ENCODE peak calls at places on chromosomes 1 and 21, in ten cellular contexts. B, P, Y, V, Z, T, I, G, N and F are unnamed samples.

GRCh38 chr1:38814984-38815464 is 44.5 kb downstream of the RRAGC start:
- DNase-seq in B (no peak), P (no peak), Y (no peak), V (no peak), Z (no peak), T (no peak), I (no peak), G (no peak), N (no peak), F (no peak)

GRCh38 chr21:42423197-42423675 is 19.5 kb downstream of the UBASH3A start:
- DNase-seq in B (no peak), P (no peak), Y (no peak), V (no peak), Z (no peak), T (no peak), I (no peak), G (no peak), N (peak), F (peak)

GRCh38 chr21:26683996-26684395 is 110.9 kb upstream of the CYYR1 start:
- DNase-seq in B (no peak), P (no peak), Y (no peak), V (no peak), Z (no peak), T (peak), I (no peak), G (no peak), N (no peak), F (no peak)

GRCh38 chr1:17919525-17920439 is 164.6 kb downstream of the ACTL8 start:
- DNase-seq in B (no peak), P (no peak), Y (peak), V (no peak), Z (no peak), T (peak), I (peak), G (no peak), N (peak), F (peak)

GRCh38 chr1:240831191-240831631 is 219.3 kb upstream of the GREM2 start:
- DNase-seq in B (no peak), P (no peak), Y (peak), V (no peak), Z (no peak), T (peak), I (peak), G (no peak), N (no peak), F (no peak)

GRCh38 chr21:44537930-44538911 is 1.8 kb downstream of the KRTAP10-1 start:
- DNase-seq in B (no peak), P (no peak), Y (no peak), V (no peak), Z (no peak), T (no peak), I (no peak), G (no peak), N (no peak), F (no peak)

GRCh38 chr1:2523191-2523890 is 3.1 kb downstream of the PANK4 start:
- DNase-seq in B (no peak), P (no peak), Y (no peak), V (no peak), Z (no peak), T (peak), I (no peak), G (no peak), N (no peak), F (no peak)

GRCh38 chr1:246367046-246367445 is 140.0 kb downstream of the SMYD3 start:
- DNase-seq in B (no peak), P (no peak), Y (peak), V (no peak), Z (no peak), T (no peak), I (peak), G (no peak), N (no peak), F (no peak)

GRCh38 chr1:228463559-228464455 is 23.4 kb upstream of the RNF187 start:
- DNase-seq in B (peak), P (no peak), Y (peak), V (no peak), Z (no peak), T (no peak), I (peak), G (no peak), N (peak), F (peak)

GRCh38 chr1:208069317-208069716 is 158.4 kb upstream of the CD34 start:
- DNase-seq in B (no peak), P (no peak), Y (no peak), V (no peak), Z (no peak), T (no peak), I (no peak), G (no peak), N (no peak), F (no peak)

GRCh38 chr1:2314803-2315710 is 76.3 kb downstream of the MORN1 start:
- DNase-seq in B (no peak), P (no peak), Y (peak), V (peak), Z (peak), T (peak), I (peak), G (no peak), N (peak), F (peak)

GRCh38 chr1:51642739-51643142 is 25.8 kb downstream of the OSBPL9 start:
- DNase-seq in B (no peak), P (no peak), Y (peak), V (peak), Z (no peak), T (no peak), I (peak), G (no peak), N (no peak), F (peak)

GRCh38 chr1:248243204-248243603 is 12.0 kb downstream of the OR2M4 start:
- DNase-seq in B (peak), P (no peak), Y (peak), V (peak), Z (no peak), T (peak), I (peak), G (no peak), N (peak), F (no peak)

GRCh38 chr1:14055442-14056225 is 355.6 kb downstream of the PRDM2 start:
- DNase-seq in B (no peak), P (no peak), Y (peak), V (no peak), Z (no peak), T (peak), I (no peak), G (no peak), N (no peak), F (peak)

GRCh38 chr1:230939806-230940489 is 38.7 kb downstream of the TTC13 start:
- DNase-seq in B (no peak), P (no peak), Y (no peak), V (no peak), Z (no peak), T (no peak), I (no peak), G (no peak), N (no peak), F (no peak)

GRCh38 chr1:111045033-111045722 is 81.5 kb upstream of the LRIF1 start:
- DNase-seq in B (no peak), P (no peak), Y (peak), V (no peak), Z (no peak), T (peak), I (peak), G (no peak), N (no peak), F (no peak)

GRCh38 chr1:16141573-16142336 is 14.1 kb downstream of the EPHA2 start:
- DNase-seq in B (no peak), P (no peak), Y (peak), V (peak), Z (no peak), T (no peak), I (peak), G (no peak), N (no peak), F (no peak)

GRCh38 chr1:100835866-100836842 is 58.5 kb downstream of the EXTL2 start:
- DNase-seq in B (no peak), P (no peak), Y (no peak), V (no peak), Z (no peak), T (no peak), I (no peak), G (no peak), N (no peak), F (no peak)

GRCh38 chr1:78472851-78473496 is 17.8 kb upstream of the PTGFR start:
- DNase-seq in B (no peak), P (no peak), Y (no peak), V (no peak), Z (no peak), T (peak), I (no peak), G (no peak), N (no peak), F (no peak)

GRCh38 chr1:52142220-52143153 is 598 bp downstream of the ZFYVE9 start:
- DNase-seq in B (peak), P (no peak), Y (peak), V (peak), Z (peak), T (peak), I (peak), G (no peak), N (peak), F (no peak)

GRCh38 chr21:16211339-16212303 is 481.8 kb downstream of the USP25 start:
- DNase-seq in B (no peak), P (no peak), Y (peak), V (no peak), Z (no peak), T (no peak), I (peak), G (no peak), N (no peak), F (no peak)

GRCh38 chr1:245085508-245086095 is 69.2 kb upstream of the KIF26B start:
- DNase-seq in B (no peak), P (no peak), Y (peak), V (no peak), Z (no peak), T (peak), I (peak), G (no peak), N (no peak), F (no peak)

GRCh38 chr1:165376811-165377153 is 20.3 kb upstream of the LMX1A start:
- DNase-seq in B (no peak), P (no peak), Y (no peak), V (no peak), Z (no peak), T (peak), I (no peak), G (no peak), N (no peak), F (no peak)

GRCh38 chr1:9203623-9204022 is 31.0 kb upstream of the H6PD start:
- DNase-seq in B (no peak), P (no peak), Y (no peak), V (no peak), Z (no peak), T (no peak), I (no peak), G (no peak), N (no peak), F (no peak)

GRCh38 chr1:37621326-37621870 is 13.3 kb downstream of the RSPO1 start:
- DNase-seq in B (no peak), P (no peak), Y (no peak), V (no peak), Z (no peak), T (no peak), I (no peak), G (no peak), N (no peak), F (no peak)

GRCh38 chr1:27099154-27099903 is 55.6 kb downstream of the SLC9A1 start:
- DNase-seq in B (peak), P (no peak), Y (peak), V (peak), Z (peak), T (peak), I (peak), G (peak), N (peak), F (no peak)

GRCh38 chr21:45950740-45951515 is 30.6 kb upstream of the COL6A1 start:
- DNase-seq in B (no peak), P (no peak), Y (peak), V (peak), Z (peak), T (peak), I (peak), G (no peak), N (no peak), F (no peak)

GRCh38 chr1:210143465-210144062 is 89.0 kb upstream of the SERTAD4 start:
- DNase-seq in B (peak), P (no peak), Y (peak), V (peak), Z (peak), T (peak), I (peak), G (peak), N (peak), F (peak)
- TF ChIP-seq CTCF in B (peak), P (peak), Y (peak), V (peak), Z (peak), T (peak), I (peak), G (peak), N (peak), F (no peak)

DNA sequence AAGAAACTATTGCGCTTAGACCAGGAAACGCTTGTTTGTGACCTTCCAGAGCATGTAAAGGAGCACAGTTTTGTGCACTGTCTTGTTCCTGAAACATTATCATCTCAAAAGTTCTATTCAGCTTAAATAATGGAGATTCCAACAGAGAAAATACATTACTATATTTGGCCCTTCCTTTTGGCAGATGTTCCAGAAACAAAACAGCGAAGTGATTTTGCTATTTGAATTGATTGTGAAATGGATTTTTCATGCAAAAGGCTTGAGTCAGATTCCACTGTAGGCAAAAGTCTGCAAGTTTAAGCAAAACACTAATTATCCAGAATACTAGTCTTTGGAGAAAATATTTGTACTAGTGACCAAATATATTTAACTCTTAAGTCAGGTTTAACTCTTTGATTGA is 80.3 kb upstream of the PTBP2 start:
- DNase-seq in B (no peak), P (no peak), Y (peak), V (no peak), Z (no peak), T (no peak), I (peak), G (no peak), N (no peak), F (no peak)
- TF ChIP-seq CTCF in B (no peak), P (no peak), Y (no peak), V (no peak), Z (no peak), T (no peak), I (no peak), G (no peak), N (no peak), F (no peak)

GRCh38 chr21:28642891-28643290 is 349.8 kb downstream of the LTN1 start:
- DNase-seq in B (no peak), P (no peak), Y (no peak), V (no peak), Z (no peak), T (no peak), I (no peak), G (no peak), N (no peak), F (no peak)
- TF ChIP-seq CTCF in B (no peak), P (no peak), Y (no peak), V (no peak), Z (no peak), T (no peak), I (no peak), G (no peak), N (no peak), F (no peak)

GRCh38 chr1:206932271-206932670 is 10.5 kb upstream of the FCMR start:
- DNase-seq in B (no peak), P (no peak), Y (no peak), V (no peak), Z (no peak), T (no peak), I (peak), G (no peak), N (no peak), F (no peak)

GRCh38 chr1:206930210-206930798 is 8.6 kb upstream of the FCMR start:
- DNase-seq in B (no peak), P (peak), Y (no peak), V (no peak), Z (no peak), T (no peak), I (no peak), G (no peak), N (no peak), F (no peak)

GRCh38 chr1:206933333-206933945 is 11.7 kb upstream of the FCMR start:
- DNase-seq in B (peak), P (no peak), Y (no peak), V (no peak), Z (no peak), T (peak), I (no peak), G (no peak), N (peak), F (no peak)

GRCh38 chr1:206929509-206929908 is 7.8 kb upstream of the FCMR start:
- DNase-seq in B (no peak), P (no peak), Y (no peak), V (no peak), Z (no peak), T (no peak), I (no peak), G (no peak), N (no peak), F (no peak)

GRCh38 chr1:206931709-206932108 is 10.0 kb upstream of the FCMR start:
- DNase-seq in B (no peak), P (no peak), Y (no peak), V (no peak), Z (no peak), T (no peak), I (no peak), G (no peak), N (no peak), F (no peak)
- TF ChIP-seq CTCF in B (peak), P (no peak), Y (peak), V (no peak), Z (no peak), T (peak), I (peak), G (no peak), N (peak), F (no peak)

DNA sequence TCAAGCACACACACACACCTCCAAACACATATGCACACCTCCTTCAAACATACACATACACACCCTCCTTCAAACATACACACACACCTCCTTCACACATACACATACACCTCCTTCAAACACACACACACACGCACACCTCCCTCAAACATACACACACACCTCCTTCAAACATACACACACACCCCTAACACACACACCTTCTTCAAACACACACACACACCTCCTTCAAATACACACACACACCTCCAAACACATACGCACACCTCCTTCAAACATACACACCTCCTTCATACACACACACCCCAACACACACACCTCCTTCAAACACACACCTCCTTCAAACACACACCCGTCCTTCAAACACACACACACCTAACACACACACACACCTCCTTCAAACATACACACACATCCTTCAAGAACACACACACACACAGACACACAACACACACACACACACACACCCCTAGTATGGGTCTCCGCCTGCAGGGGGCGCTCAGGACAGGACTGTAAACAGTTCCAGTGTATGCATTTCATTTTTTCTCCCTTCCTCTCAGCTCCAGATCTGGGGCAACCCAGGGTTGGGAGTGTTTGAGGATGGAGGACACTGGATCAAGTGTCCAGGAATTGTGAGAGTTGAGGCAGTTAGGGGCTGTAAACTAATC is 12.1 kb downstream of the LGR6 start:
- DNase-seq in B (peak), P (no peak), Y (peak), V (no peak), Z (no peak), T (no peak), I (no peak), G (no peak), N (no peak), F (no peak)
- TF ChIP-seq CTCF in B (no peak), P (no peak), Y (peak), V (no peak), Z (no peak), T (peak), I (peak), G (no peak), N (no peak), F (peak)